ENCODE peak calls at places on chromosomes 12 and 14, in seven cellular contexts. One of them, this sample, is unnamed.

GRCh38 chr12:60529723-60530122 is 933.9 kb downstream of the SLC16A7 start:
- DNase-seq in WERI-Rb-1: no peak
- DNase-seq in type B pancreatic cell: no peak
- DNase-seq in fibroblast of mammary gland: no peak
- DNase-seq in mesothelial cell of epicardium: no peak
- DNase-seq in foreskin keratinocyte: no peak
- DNase-seq in HFFc6: no peak
- DNase-seq in this sample: no peak

GRCh38 chr14:62077676-62078261 is 315.5 kb downstream of the SNAPC1 start:
- DNase-seq in type B pancreatic cell: no peak
- DNase-seq in fibroblast of mammary gland: no peak
- DNase-seq in WERI-Rb-1: peak
- DNase-seq in foreskin keratinocyte: no peak
- DNase-seq in HFFc6: no peak
- DNase-seq in mesothelial cell of epicardium: no peak
- DNase-seq in this sample: no peak

GRCh38 chr12:104219908-104220404 is 4.4 kb downstream of the TXNRD1 start:
- DNase-seq in HFFc6: peak
- DNase-seq in WERI-Rb-1: no peak
- DNase-seq in fibroblast of mammary gland: peak
- DNase-seq in mesothelial cell of epicardium: no peak
- DNase-seq in type B pancreatic cell: no peak
- DNase-seq in foreskin keratinocyte: peak
- DNase-seq in this sample: no peak

GRCh38 chr14:58584383-58584782 is 53.4 kb upstream of the DACT1 start:
- DNase-seq in fibroblast of mammary gland: no peak
- DNase-seq in HFFc6: no peak
- DNase-seq in mesothelial cell of epicardium: no peak
- DNase-seq in type B pancreatic cell: no peak
- DNase-seq in WERI-Rb-1: no peak
- DNase-seq in foreskin keratinocyte: no peak
- DNase-seq in this sample: no peak

GRCh38 chr12:47832263-47832933 is 12.7 kb upstream of the HDAC7 start:
- DNase-seq in foreskin keratinocyte: no peak
- DNase-seq in WERI-Rb-1: no peak
- DNase-seq in type B pancreatic cell: no peak
- DNase-seq in HFFc6: no peak
- DNase-seq in fibroblast of mammary gland: no peak
- DNase-seq in mesothelial cell of epicardium: no peak
- DNase-seq in this sample: no peak

GRCh38 chr14:81400202-81400678 is at the start of gene STON2:
- DNase-seq in fibroblast of mammary gland: peak
- DNase-seq in HFFc6: peak
- DNase-seq in type B pancreatic cell: no peak
- DNase-seq in foreskin keratinocyte: peak
- DNase-seq in mesothelial cell of epicardium: no peak
- DNase-seq in WERI-Rb-1: no peak
- DNase-seq in this sample: no peak

GRCh38 chr14:29851397-29851796 is 76.2 kb downstream of the PRKD1 start:
- DNase-seq in HFFc6: no peak
- DNase-seq in foreskin keratinocyte: no peak
- DNase-seq in type B pancreatic cell: no peak
- DNase-seq in WERI-Rb-1: no peak
- DNase-seq in mesothelial cell of epicardium: no peak
- DNase-seq in fibroblast of mammary gland: peak
- DNase-seq in this sample: no peak

GRCh38 chr12:76878899-76879709 is at the start of gene CSRP2:
- DNase-seq in fibroblast of mammary gland: peak
- DNase-seq in type B pancreatic cell: peak
- DNase-seq in foreskin keratinocyte: peak
- DNase-seq in HFFc6: peak
- DNase-seq in WERI-Rb-1: peak
- DNase-seq in mesothelial cell of epicardium: peak
- DNase-seq in this sample: peak

GRCh38 chr14:48325486-48325885 is 650.1 kb upstream of the MDGA2 start:
- DNase-seq in foreskin keratinocyte: peak
- DNase-seq in HFFc6: no peak
- DNase-seq in WERI-Rb-1: no peak
- DNase-seq in fibroblast of mammary gland: no peak
- DNase-seq in mesothelial cell of epicardium: no peak
- DNase-seq in type B pancreatic cell: no peak
- DNase-seq in this sample: no peak

GRCh38 chr14:20278414-20278813 is 27.3 kb downstream of the TTC5 start:
- DNase-seq in foreskin keratinocyte: no peak
- DNase-seq in HFFc6: no peak
- DNase-seq in WERI-Rb-1: no peak
- DNase-seq in mesothelial cell of epicardium: no peak
- DNase-seq in fibroblast of mammary gland: peak
- DNase-seq in type B pancreatic cell: no peak
- DNase-seq in this sample: no peak

GRCh38 chr12:14827043-14827442 is 13.1 kb upstream of the SMCO3 start:
- DNase-seq in WERI-Rb-1: no peak
- DNase-seq in fibroblast of mammary gland: peak
- DNase-seq in HFFc6: no peak
- DNase-seq in type B pancreatic cell: no peak
- DNase-seq in mesothelial cell of epicardium: no peak
- DNase-seq in foreskin keratinocyte: no peak
- DNase-seq in this sample: no peak

GRCh38 chr14:94390372-94391086 is 2.1 kb upstream of the SERPINA1 start:
- DNase-seq in fibroblast of mammary gland: no peak
- DNase-seq in foreskin keratinocyte: no peak
- DNase-seq in HFFc6: no peak
- DNase-seq in type B pancreatic cell: no peak
- DNase-seq in mesothelial cell of epicardium: no peak
- DNase-seq in WERI-Rb-1: no peak
- DNase-seq in this sample: no peak

GRCh38 chr12:124953689-124954405 is 35.1 kb downstream of the DHX37 start:
- DNase-seq in WERI-Rb-1: no peak
- DNase-seq in type B pancreatic cell: no peak
- DNase-seq in mesothelial cell of epicardium: no peak
- DNase-seq in foreskin keratinocyte: no peak
- DNase-seq in HFFc6: no peak
- DNase-seq in fibroblast of mammary gland: no peak
- DNase-seq in this sample: no peak

GRCh38 chr12:33180921-33181320 is 258.7 kb downstream of the SYT10 start:
- DNase-seq in mesothelial cell of epicardium: no peak
- DNase-seq in type B pancreatic cell: no peak
- DNase-seq in WERI-Rb-1: no peak
- DNase-seq in foreskin keratinocyte: peak
- DNase-seq in fibroblast of mammary gland: peak
- DNase-seq in HFFc6: no peak
- DNase-seq in this sample: no peak

GRCh38 chr12:46402451-46402850 is 29.9 kb upstream of the SLC38A2 start:
- DNase-seq in mesothelial cell of epicardium: no peak
- DNase-seq in HFFc6: peak
- DNase-seq in fibroblast of mammary gland: peak
- DNase-seq in WERI-Rb-1: no peak
- DNase-seq in foreskin keratinocyte: no peak
- DNase-seq in type B pancreatic cell: no peak
- DNase-seq in this sample: no peak

GRCh38 chr14:71550367-71550766 is 381.9 kb upstream of the RGS6 start:
- DNase-seq in mesothelial cell of epicardium: no peak
- DNase-seq in WERI-Rb-1: no peak
- DNase-seq in foreskin keratinocyte: no peak
- DNase-seq in type B pancreatic cell: no peak
- DNase-seq in HFFc6: no peak
- DNase-seq in fibroblast of mammary gland: no peak
- DNase-seq in this sample: no peak

GRCh38 chr12:99985631-99986030 is 895 bp upstream of the ANKS1B start:
- DNase-seq in HFFc6: no peak
- DNase-seq in mesothelial cell of epicardium: no peak
- DNase-seq in WERI-Rb-1: no peak
- DNase-seq in fibroblast of mammary gland: no peak
- DNase-seq in type B pancreatic cell: no peak
- DNase-seq in foreskin keratinocyte: no peak
- DNase-seq in this sample: no peak

GRCh38 chr12:91606662-91607377 is 424.2 kb upstream of the DCN start:
- DNase-seq in WERI-Rb-1: no peak
- DNase-seq in mesothelial cell of epicardium: no peak
- DNase-seq in fibroblast of mammary gland: no peak
- DNase-seq in type B pancreatic cell: no peak
- DNase-seq in HFFc6: no peak
- DNase-seq in foreskin keratinocyte: no peak
- DNase-seq in this sample: no peak

GRCh38 chr12:48980389-48980952 is 2.3 kb downstream of the WNT1 start:
- DNase-seq in fibroblast of mammary gland: no peak
- DNase-seq in HFFc6: no peak
- DNase-seq in WERI-Rb-1: peak
- DNase-seq in mesothelial cell of epicardium: no peak
- DNase-seq in type B pancreatic cell: no peak
- DNase-seq in foreskin keratinocyte: no peak
- DNase-seq in this sample: no peak

GRCh38 chr14:41362134-41362533 is 244.5 kb upstream of the LRFN5 start:
- DNase-seq in WERI-Rb-1: no peak
- DNase-seq in mesothelial cell of epicardium: no peak
- DNase-seq in HFFc6: no peak
- DNase-seq in foreskin keratinocyte: no peak
- DNase-seq in type B pancreatic cell: no peak
- DNase-seq in fibroblast of mammary gland: peak
- DNase-seq in this sample: no peak

GRCh38 chr14:99784508-99784907 is 8.7 kb upstream of the EML1 start:
- DNase-seq in foreskin keratinocyte: no peak
- DNase-seq in type B pancreatic cell: no peak
- DNase-seq in fibroblast of mammary gland: no peak
- DNase-seq in HFFc6: no peak
- DNase-seq in mesothelial cell of epicardium: no peak
- DNase-seq in WERI-Rb-1: no peak
- DNase-seq in this sample: no peak

GRCh38 chr14:65069874-65070709 is 32.2 kb downstream of the MAX start:
- DNase-seq in HFFc6: no peak
- DNase-seq in type B pancreatic cell: no peak
- DNase-seq in foreskin keratinocyte: no peak
- DNase-seq in fibroblast of mammary gland: no peak
- DNase-seq in WERI-Rb-1: no peak
- DNase-seq in mesothelial cell of epicardium: no peak
- DNase-seq in this sample: no peak

GRCh38 chr12:1531160-1531653 is 63.2 kb downstream of the FBXL14 start:
- DNase-seq in type B pancreatic cell: no peak
- DNase-seq in fibroblast of mammary gland: no peak
- DNase-seq in WERI-Rb-1: no peak
- DNase-seq in HFFc6: no peak
- DNase-seq in mesothelial cell of epicardium: no peak
- DNase-seq in foreskin keratinocyte: no peak
- DNase-seq in this sample: no peak

GRCh38 chr14:98323850-98324249 is 948.1 kb downstream of the BCL11B start:
- DNase-seq in HFFc6: no peak
- DNase-seq in type B pancreatic cell: no peak
- DNase-seq in mesothelial cell of epicardium: no peak
- DNase-seq in WERI-Rb-1: no peak
- DNase-seq in fibroblast of mammary gland: no peak
- DNase-seq in foreskin keratinocyte: no peak
- DNase-seq in this sample: no peak

GRCh38 chr12:88726806-88727722 is 146.8 kb upstream of the KITLG start:
- DNase-seq in HFFc6: peak
- DNase-seq in fibroblast of mammary gland: peak
- DNase-seq in mesothelial cell of epicardium: no peak
- DNase-seq in foreskin keratinocyte: peak
- DNase-seq in WERI-Rb-1: no peak
- DNase-seq in type B pancreatic cell: no peak
- DNase-seq in this sample: no peak

GRCh38 chr14:33951183-33951840 is 438 bp upstream of the EGLN3 start:
- DNase-seq in type B pancreatic cell: no peak
- DNase-seq in mesothelial cell of epicardium: no peak
- DNase-seq in HFFc6: no peak
- DNase-seq in WERI-Rb-1: no peak
- DNase-seq in foreskin keratinocyte: no peak
- DNase-seq in fibroblast of mammary gland: no peak
- DNase-seq in this sample: no peak

GRCh38 chr14:51727526-51727925 is 75.8 kb downstream of the FRMD6 start:
- DNase-seq in mesothelial cell of epicardium: no peak
- DNase-seq in WERI-Rb-1: no peak
- DNase-seq in HFFc6: no peak
- DNase-seq in fibroblast of mammary gland: no peak
- DNase-seq in foreskin keratinocyte: no peak
- DNase-seq in type B pancreatic cell: no peak
- DNase-seq in this sample: no peak

GRCh38 chr14:94970937-94971730 is 186.2 kb downstream of the DICER1 start:
- DNase-seq in HFFc6: no peak
- DNase-seq in foreskin keratinocyte: no peak
- DNase-seq in type B pancreatic cell: no peak
- DNase-seq in WERI-Rb-1: no peak
- DNase-seq in mesothelial cell of epicardium: no peak
- DNase-seq in fibroblast of mammary gland: peak
- DNase-seq in this sample: peak

GRCh38 chr12:45944771-45945170 is 45.6 kb downstream of the SCAF11 start:
- DNase-seq in WERI-Rb-1: no peak
- DNase-seq in foreskin keratinocyte: no peak
- DNase-seq in type B pancreatic cell: no peak
- DNase-seq in fibroblast of mammary gland: peak
- DNase-seq in mesothelial cell of epicardium: no peak
- DNase-seq in HFFc6: no peak
- DNase-seq in this sample: no peak

GRCh38 chr12:49537709-49538601 is 875 bp upstream of the KCNH3 start:
- DNase-seq in HFFc6: no peak
- DNase-seq in fibroblast of mammary gland: no peak
- DNase-seq in foreskin keratinocyte: no peak
- DNase-seq in type B pancreatic cell: no peak
- DNase-seq in WERI-Rb-1: no peak
- DNase-seq in mesothelial cell of epicardium: no peak
- DNase-seq in this sample: no peak

GRCh38 chr12:39619660-39620433 is at the start of gene ABCD2:
- DNase-seq in mesothelial cell of epicardium: peak
- DNase-seq in WERI-Rb-1: peak
- DNase-seq in fibroblast of mammary gland: peak
- DNase-seq in foreskin keratinocyte: peak
- DNase-seq in type B pancreatic cell: peak
- DNase-seq in HFFc6: peak
- DNase-seq in this sample: no peak
- TF ChIP-seq CTCF in mesothelial cell of epicardium: no peak
- TF ChIP-seq CTCF in WERI-Rb-1: no peak
- TF ChIP-seq CTCF in fibroblast of mammary gland: peak
- TF ChIP-seq CTCF in foreskin keratinocyte: peak
- TF ChIP-seq CTCF in type B pancreatic cell: peak
- TF ChIP-seq CTCF in HFFc6: peak
- TF ChIP-seq CTCF in this sample: peak

GRCh38 chr14:68158640-68159039 is 339.1 kb downstream of the RAD51B start:
- DNase-seq in mesothelial cell of epicardium: no peak
- DNase-seq in type B pancreatic cell: no peak
- DNase-seq in WERI-Rb-1: no peak
- DNase-seq in HFFc6: no peak
- DNase-seq in fibroblast of mammary gland: no peak
- DNase-seq in foreskin keratinocyte: no peak
- DNase-seq in this sample: no peak
- TF ChIP-seq CTCF in mesothelial cell of epicardium: no peak
- TF ChIP-seq CTCF in type B pancreatic cell: no peak
- TF ChIP-seq CTCF in WERI-Rb-1: no peak
- TF ChIP-seq CTCF in HFFc6: no peak
- TF ChIP-seq CTCF in fibroblast of mammary gland: no peak
- TF ChIP-seq CTCF in foreskin keratinocyte: peak
- TF ChIP-seq CTCF in this sample: peak

GRCh38 chr14:21326972-21327371 is 47.1 kb downstream of the RPGRIP1 start:
- DNase-seq in foreskin keratinocyte: no peak
- DNase-seq in fibroblast of mammary gland: peak
- DNase-seq in mesothelial cell of epicardium: no peak
- DNase-seq in WERI-Rb-1: no peak
- DNase-seq in HFFc6: no peak
- DNase-seq in type B pancreatic cell: no peak
- DNase-seq in this sample: no peak
- TF ChIP-seq CTCF in foreskin keratinocyte: peak
- TF ChIP-seq CTCF in fibroblast of mammary gland: no peak
- TF ChIP-seq CTCF in mesothelial cell of epicardium: no peak
- TF ChIP-seq CTCF in WERI-Rb-1: no peak
- TF ChIP-seq CTCF in HFFc6: no peak
- TF ChIP-seq CTCF in type B pancreatic cell: no peak
- TF ChIP-seq CTCF in this sample: no peak

GRCh38 chr12:94141892-94142291 is 6.5 kb upstream of the PLXNC1 start:
- DNase-seq in mesothelial cell of epicardium: no peak
- DNase-seq in fibroblast of mammary gland: no peak
- DNase-seq in WERI-Rb-1: no peak
- DNase-seq in HFFc6: no peak
- DNase-seq in foreskin keratinocyte: no peak
- DNase-seq in type B pancreatic cell: no peak
- DNase-seq in this sample: no peak
- TF ChIP-seq CTCF in mesothelial cell of epicardium: no peak
- TF ChIP-seq CTCF in fibroblast of mammary gland: no peak
- TF ChIP-seq CTCF in WERI-Rb-1: no peak
- TF ChIP-seq CTCF in HFFc6: no peak
- TF ChIP-seq CTCF in foreskin keratinocyte: no peak
- TF ChIP-seq CTCF in type B pancreatic cell: no peak
- TF ChIP-seq CTCF in this sample: no peak

This sample was measured in osteocyte.